ENCODE peak calls at places on chromosomes 1 and 21, in five cellular contexts. G is T-cell, E is small intestine, N is WERI-Rb-1, K is NCI-H345. D is an unnamed sample.

GRCh38 chr1:218390625-218391024 is 45.5 kb downstream of the TGFB2 start:
- DNase-seq in E (peak), K (peak), N (no peak), G (no peak), D (peak)

GRCh38 chr1:54125671-54126070 is 27.1 kb downstream of the CDCP2 start:
- DNase-seq in G (no peak), E (peak), N (peak), K (no peak), D (peak)

GRCh38 chr21:38965241-38965640 is 159.5 kb downstream of the ETS2 start:
- DNase-seq in G (no peak), N (no peak), E (no peak), K (peak), D (no peak)

GRCh38 chr1:109901508-109902145 is 9.0 kb upstream of the CSF1 start:
- DNase-seq in G (no peak), E (peak), K (no peak), N (no peak), D (no peak)

GRCh38 chr1:226862900-226863299 is 7.5 kb upstream of the PSEN2 start:
- DNase-seq in G (no peak), E (peak), N (no peak), K (no peak), D (no peak)

GRCh38 chr1:1917995-1918900 is 831 bp downstream of the TMEM52 start:
- DNase-seq in N (no peak), E (no peak), K (no peak), G (no peak), D (no peak)

GRCh38 chr1:37410815-37411214 is 63.6 kb upstream of the ZC3H12A start:
- DNase-seq in E (no peak), N (peak), G (no peak), K (no peak), D (peak)

GRCh38 chr1:12057382-12057781 is 5.7 kb upstream of the TNFRSF8 start:
- DNase-seq in N (no peak), K (no peak), G (no peak), E (no peak), D (no peak)

GRCh38 chr1:20739225-20739624 is 6.7 kb upstream of the SH2D5 start:
- DNase-seq in E (no peak), K (no peak), G (no peak), N (no peak), D (no peak)

GRCh38 chr1:171251042-171251740 is 2.9 kb downstream of the FMO1 start:
- DNase-seq in E (peak), K (peak), G (no peak), N (peak), D (no peak)

GRCh38 chr21:31132574-31133242 is 94.4 kb upstream of the KRTAP19-8 start:
- DNase-seq in E (peak), G (peak), K (no peak), N (no peak), D (no peak)

GRCh38 chr1:100039571-100039970 is 69.8 kb downstream of the SLC35A3 start:
- DNase-seq in K (no peak), E (no peak), G (no peak), N (no peak), D (no peak)

GRCh38 chr1:56297191-56297590 is 282.2 kb downstream of the PLPP3 start:
- DNase-seq in G (no peak), N (no peak), K (no peak), E (no peak), D (no peak)

GRCh38 chr1:53069265-53069662 is 7.3 kb downstream of the PODN start:
- DNase-seq in E (no peak), G (no peak), K (no peak), N (no peak), D (no peak)

GRCh38 chr1:151995774-151996173 is 2.1 kb upstream of the S100A10 start:
- DNase-seq in N (no peak), K (no peak), G (no peak), E (no peak), D (no peak)

GRCh38 chr1:21574464-21575151 is 65.4 kb downstream of the ALPL start:
- DNase-seq in N (no peak), K (peak), G (no peak), E (no peak), D (peak)

GRCh38 chr1:15919316-15919715 is 56.6 kb downstream of the ZBTB17 start:
- DNase-seq in K (no peak), N (no peak), G (no peak), E (peak), D (no peak)

GRCh38 chr1:87044840-87045239 is 130.4 kb downstream of the HS2ST1 start:
- DNase-seq in N (no peak), K (no peak), E (no peak), G (no peak), D (no peak)

GRCh38 chr1:16091296-16091695 is 17.8 kb upstream of the FAM131C start:
- DNase-seq in G (no peak), K (peak), N (no peak), E (no peak), D (no peak)

GRCh38 chr1:84377480-84378095 is 20.7 kb upstream of the DNASE2B start:
- DNase-seq in N (no peak), G (no peak), K (no peak), E (no peak), D (no peak)

GRCh38 chr1:38826262-38826661 is 33.3 kb downstream of the RRAGC start:
- DNase-seq in K (no peak), G (no peak), N (no peak), E (no peak), D (no peak)

GRCh38 chr1:49102752-49103151 is 326.1 kb upstream of the BEND5 start:
- DNase-seq in N (no peak), E (no peak), G (no peak), K (no peak), D (no peak)

GRCh38 chr1:84370831-84371394 is 27.4 kb upstream of the DNASE2B start:
- DNase-seq in K (peak), E (no peak), G (no peak), N (no peak), D (no peak)